ENCODE peak calls at places on chromosomes 12 and 14, in six cellular contexts. G is EL, A is A549, Y is uterus, B is fibroblast of the aortic adventitia, F is HEK293T. X is an unnamed sample.

GRCh38 chr12:67422081-67422480 is 152.9 kb downstream of the CAND1 start:
- DNase-seq in A (no peak), F (no peak), B (no peak), Y (no peak), G (no peak), X (no peak)

GRCh38 chr14:38544766-38545165 is 288.9 kb upstream of the CLEC14A start:
- DNase-seq in F (no peak), A (no peak), B (no peak), G (no peak), Y (no peak), X (no peak)

GRCh38 chr14:105102361-105102760 is 37.1 kb upstream of the GPR132 start:
- DNase-seq in F (no peak), A (no peak), B (no peak), Y (no peak), G (no peak), X (no peak)

GRCh38 chr14:56807586-56808168 is 2.6 kb downstream of the OTX2 start:
- DNase-seq in Y (no peak), F (peak), A (no peak), G (no peak), B (no peak), X (no peak)

GRCh38 chr14:35320472-35320871 is 28.3 kb downstream of the PSMA6 start:
- DNase-seq in B (no peak), G (no peak), Y (no peak), F (no peak), A (no peak), X (no peak)

GRCh38 chr12:129819391-129819790 is 84.4 kb downstream of the TMEM132D start:
- DNase-seq in A (no peak), Y (no peak), B (no peak), G (no peak), F (no peak), X (no peak)

GRCh38 chr12:24482882-24483604 is 465.9 kb downstream of the BCAT1 start:
- DNase-seq in B (no peak), Y (no peak), A (no peak), G (no peak), F (no peak), X (no peak)

GRCh38 chr12:11269607-11270006 is at the start of gene PRB3:
- DNase-seq in F (no peak), A (no peak), G (no peak), B (no peak), Y (no peak), X (no peak)

GRCh38 chr12:124026755-124027745 is 54.0 kb downstream of the ZNF664 start:
- DNase-seq in Y (no peak), B (peak), A (no peak), F (no peak), G (peak), X (no peak)

GRCh38 chr14:93207468-93208308 is 632 bp downstream of the UBR7 start:
- DNase-seq in B (peak), A (peak), G (peak), Y (no peak), F (peak), X (no peak)

GRCh38 chr12:117718559-117718958 is 250.2 kb downstream of the KSR2 start:
- DNase-seq in B (no peak), Y (no peak), F (no peak), A (no peak), G (no peak), X (no peak)

GRCh38 chr14:73287071-73287470 is 49.8 kb downstream of the PAPLN start:
- DNase-seq in F (no peak), A (no peak), B (no peak), G (no peak), Y (no peak), X (no peak)

GRCh38 chr14:102187044-102187443 is 47.3 kb downstream of the WDR20 start:
- DNase-seq in Y (peak), B (peak), A (peak), G (peak), F (no peak), X (no peak)

GRCh38 chr14:90820958-90821357 is 4.7 kb upstream of the TTC7B start:
- DNase-seq in Y (no peak), B (peak), F (no peak), G (peak), A (no peak), X (no peak)

GRCh38 chr14:92644166-92644565 is 104.3 kb downstream of the LGMN start:
- DNase-seq in B (peak), G (peak), F (no peak), A (no peak), Y (no peak), X (no peak)

GRCh38 chr12:132249747-132250478 is 79.5 kb downstream of the GALNT9 start:
- DNase-seq in G (no peak), Y (no peak), B (no peak), F (no peak), A (no peak), X (no peak)

GRCh38 chr14:87142568-87143211 is 850.3 kb downstream of the GALC start:
- DNase-seq in Y (no peak), B (no peak), G (no peak), F (no peak), A (no peak), X (no peak)

GRCh38 chr14:80059041-80059440 is 152.3 kb downstream of the DIO2 start:
- DNase-seq in Y (no peak), B (peak), A (no peak), F (no peak), G (peak), X (no peak)

GRCh38 chr12:72274926-72275325 is 2.8 kb downstream of the TRHDE start:
- DNase-seq in F (no peak), G (peak), Y (peak), A (no peak), B (peak), X (no peak)

GRCh38 chr12:99983721-99984258 is 946 bp downstream of the ANKS1B start:
- DNase-seq in A (peak), B (peak), G (no peak), Y (no peak), F (no peak), X (no peak)

GRCh38 chr14:71169861-71170260 is 262.6 kb downstream of the PCNX1 start:
- DNase-seq in Y (no peak), G (no peak), A (no peak), F (no peak), B (no peak), X (no peak)

GRCh38 chr12:105916698-105917059 is 222.1 kb downstream of the NUAK1 start:
- DNase-seq in A (no peak), F (no peak), Y (no peak), B (no peak), G (peak), X (no peak)

GRCh38 chr14:105888784-105889665 is 362.6 kb downstream of the TMEM121 start:
- DNase-seq in F (no peak), B (no peak), Y (peak), A (no peak), G (no peak), X (no peak)

GRCh38 chr14:58395565-58395814 is 240 bp upstream of the TOMM20L start:
- DNase-seq in G (no peak), A (no peak), Y (no peak), B (no peak), F (no peak), X (no peak)

GRCh38 chr14:72745546-72745945 is 148.4 kb downstream of the DPF3 start:
- DNase-seq in G (peak), A (no peak), B (peak), F (no peak), Y (no peak), X (peak)

GRCh38 chr12:53502983-53503728 is 2.1 kb downstream of the TARBP2 start:
- DNase-seq in Y (peak), G (no peak), A (no peak), F (no peak), B (no peak), X (no peak)

GRCh38 chr14:23436327-23437141 is 1.1 kb upstream of the MYH7 start:
- DNase-seq in B (no peak), A (no peak), G (no peak), F (no peak), Y (no peak), X (peak)

GRCh38 chr14:21098134-21098891 is at the start of gene ZNF219:
- DNase-seq in F (no peak), Y (peak), B (peak), G (peak), A (peak), X (no peak)

GRCh38 chr14:77151918-77152588 is 10.5 kb upstream of the ZDHHC22 start:
- DNase-seq in F (no peak), G (peak), B (peak), A (peak), Y (no peak), X (no peak)

GRCh38 chr12:16197600-16197999 is 79.9 kb downstream of the SLC15A5 start:
- DNase-seq in Y (no peak), B (no peak), F (no peak), G (no peak), A (no peak), X (no peak)

GRCh38 chr14:51087024-51087423 is 7.9 kb downstream of the TRIM9 start:
- DNase-seq in B (no peak), F (no peak), A (peak), Y (peak), G (peak), X (no peak)

GRCh38 chr14:67815573-67816235 is 686 bp downstream of the ZFYVE26 start:
- DNase-seq in G (peak), F (peak), A (no peak), Y (no peak), B (peak), X (no peak)

GRCh38 chr14:72433511-72433910 is 460.4 kb downstream of the DPF3 start:
- DNase-seq in B (peak), F (no peak), A (peak), Y (no peak), G (peak), X (no peak)

GRCh38 chr12:118193958-118194357 is 58.0 kb downstream of the PEBP1 start:
- DNase-seq in A (no peak), B (no peak), F (no peak), Y (no peak), G (no peak), X (no peak)

GRCh38 chr12:113844495-113845175 is 121.5 kb downstream of the RBM19 start:
- DNase-seq in F (no peak), Y (no peak), A (no peak), B (no peak), G (no peak), X (no peak)

GRCh38 chr14:69528143-69528542 is 43.6 kb downstream of the PLEKHD1 start:
- DNase-seq in F (no peak), B (no peak), A (no peak), Y (no peak), G (no peak), X (no peak)

GRCh38 chr14:56760164-56760914 is 49.9 kb downstream of the OTX2 start:
- DNase-seq in A (no peak), B (no peak), G (no peak), F (no peak), Y (no peak), X (no peak)

GRCh38 chr14:70237710-70238109 is 49.0 kb upstream of the SLC8A3 start:
- DNase-seq in F (no peak), Y (no peak), G (no peak), A (no peak), B (no peak), X (no peak)